ENCODE peak calls at places on chromosome 1, in five cellular contexts. U is neural progenitor cell, M is astrocyte, R is endothelial cell of umbilical vein, L is PC-3. C is an unnamed sample.

GRCh38 chr1:57922130-57922529 is 498.3 kb upstream of the DAB1 start:
- DNase-seq in M (no peak), U (no peak), R (no peak), L (no peak), C (no peak)

GRCh38 chr1:113545210-113545609 is 154.9 kb downstream of the MAGI3 start:
- DNase-seq in M (no peak), U (no peak), R (no peak), L (no peak), C (no peak)

GRCh38 chr1:22275626-22276395 is 132.9 kb upstream of the WNT4 start:
- DNase-seq in R (peak), U (peak), M (peak), L (peak), C (peak)

GRCh38 chr1:31755197-31755611 is 8.9 kb downstream of the ADGRB2 start:
- DNase-seq in M (no peak), U (no peak), L (no peak), R (no peak), C (no peak)

GRCh38 chr1:10915594-10915993 is 96.9 kb upstream of the TARDBP start:
- DNase-seq in L (no peak), R (no peak), U (no peak), M (no peak), C (no peak)

GRCh38 chr1:64878931-64879710 is 87.2 kb downstream of the JAK1 start:
- DNase-seq in M (peak), U (no peak), R (peak), L (no peak), C (no peak)

GRCh38 chr1:78047131-78047530 is 1.4 kb downstream of the GIPC2 start:
- DNase-seq in U (no peak), R (peak), M (no peak), L (no peak), C (no peak)

GRCh38 chr1:1922782-1923680 is 4.0 kb upstream of the TMEM52 start:
- DNase-seq in R (no peak), M (no peak), L (no peak), U (no peak), C (no peak)

GRCh38 chr1:246114369-246114768 is 392.7 kb downstream of the SMYD3 start:
- DNase-seq in R (no peak), L (no peak), U (no peak), M (no peak), C (no peak)

GRCh38 chr1:14390816-14391215 is 207.7 kb upstream of the KAZN start:
- DNase-seq in U (no peak), R (no peak), M (no peak), L (no peak), C (no peak)

GRCh38 chr1:243482237-243483022 is 226.6 kb downstream of the SDCCAG8 start:
- DNase-seq in R (no peak), U (peak), L (peak), M (peak), C (no peak)

GRCh38 chr1:202229376-202229775 is 35.8 kb downstream of the LGR6 start:
- DNase-seq in M (no peak), U (no peak), L (no peak), R (no peak), C (no peak)

GRCh38 chr1:9841460-9841859 is 17.7 kb upstream of the CLSTN1 start:
- DNase-seq in M (no peak), L (no peak), U (no peak), R (no peak), C (no peak)

GRCh38 chr1:243735457-243735856 is 114.6 kb downstream of the AKT3 start:
- DNase-seq in L (no peak), M (no peak), U (no peak), R (no peak), C (no peak)

GRCh38 chr1:152886090-152886489 is 8.0 kb downstream of the SMCP start:
- DNase-seq in R (no peak), U (no peak), M (peak), L (no peak), C (no peak)

GRCh38 chr1:207974146-207974545 is 63.2 kb upstream of the CD34 start:
- DNase-seq in L (no peak), R (no peak), U (no peak), M (no peak), C (no peak)

GRCh38 chr1:3170566-3171453 is 101.8 kb downstream of the PRDM16 start:
- DNase-seq in U (peak), R (no peak), L (no peak), M (peak), C (no peak)

GRCh38 chr1:237736372-237737029 is 154.2 kb downstream of the ZP4 start:
- DNase-seq in L (peak), M (no peak), U (peak), R (no peak), C (peak)

GRCh38 chr1:67645495-67646144 is 39.4 kb upstream of the GADD45A start:
- DNase-seq in M (no peak), L (peak), R (no peak), U (peak), C (no peak)

GRCh38 chr1:59574085-59574484 is 240.7 kb upstream of the HOOK1 start:
- DNase-seq in R (no peak), L (peak), M (peak), U (no peak), C (no peak)

GRCh38 chr1:214549604-214550338 is 1.6 kb downstream of the PTPN14 start:
- DNase-seq in U (peak), M (no peak), L (peak), R (peak), C (no peak)

GRCh38 chr1:17860812-17861211 is 105.7 kb downstream of the ACTL8 start:
- DNase-seq in U (no peak), R (no peak), L (no peak), M (no peak), C (no peak)

GRCh38 chr1:34779526-34779925 is 1.5 kb upstream of the GJB3 start:
- DNase-seq in R (no peak), L (peak), M (no peak), U (no peak), C (no peak)

GRCh38 chr1:151945725-151946365 is 36.5 kb upstream of the THEM4 start:
- DNase-seq in R (peak), M (peak), L (peak), U (peak), C (peak)

GRCh38 chr1:199742547-199742946 is 285.0 kb upstream of the NR5A2 start:
- DNase-seq in R (peak), M (peak), L (peak), U (no peak), C (no peak)

GRCh38 chr1:197546989-197547388 is 228.3 kb downstream of the DENND1B start:
- DNase-seq in M (no peak), R (no peak), U (no peak), L (no peak), C (no peak)

GRCh38 chr1:53430779-53431178 is 28.4 kb upstream of the DMRTB1 start:
- DNase-seq in U (peak), M (no peak), L (no peak), R (no peak), C (no peak)

GRCh38 chr1:86068126-86068805 is 88.3 kb downstream of the COL24A1 start:
- DNase-seq in M (peak), L (no peak), U (no peak), R (peak), C (no peak)

GRCh38 chr1:239387304-239388231 is 1.2 kb downstream of the CHRM3 start:
- DNase-seq in M (no peak), L (peak), U (peak), R (no peak), C (no peak)

GRCh38 chr1:110515041-110515440 is 3.9 kb downstream of the KCNA10 start:
- DNase-seq in R (no peak), L (no peak), U (no peak), M (no peak), C (no peak)

GRCh38 chr1:60835649-60836048 is 246.7 kb upstream of the NFIA start:
- DNase-seq in U (no peak), M (no peak), R (no peak), L (no peak), C (no peak)

GRCh38 chr1:232963366-232963765 is 13.0 kb downstream of the NTPCR start:
- DNase-seq in R (peak), U (no peak), M (peak), L (no peak), C (no peak)

GRCh38 chr1:151828931-151829330 is 2.7 kb downstream of the RORC start:
- DNase-seq in L (peak), U (peak), R (peak), M (peak), C (no peak)

GRCh38 chr1:244645414-244645813 is 7.5 kb upstream of the DESI2 start:
- DNase-seq in M (no peak), L (no peak), R (no peak), U (no peak), C (no peak)

GRCh38 chr1:219528633-219529032 is 84.3 kb downstream of the ZC3H11B start:
- DNase-seq in U (no peak), R (no peak), L (no peak), M (no peak), C (no peak)

GRCh38 chr1:90990779-90991178 is 31.1 kb downstream of the ZNF644 start:
- DNase-seq in R (no peak), L (no peak), M (no peak), U (no peak), C (no peak)

GRCh38 chr1:231557898-231558710 is 29.6 kb downstream of the TSNAX start:
- DNase-seq in L (peak), M (peak), U (no peak), R (peak), C (no peak)

GRCh38 chr1:228011721-228012311 is 5.0 kb downstream of the WNT3A start:
- DNase-seq in U (no peak), M (no peak), L (no peak), R (no peak), C (no peak)

GRCh38 chr1:226644541-226645176 is 94.4 kb downstream of the ITPKB start:
- DNase-seq in L (peak), R (no peak), U (no peak), M (peak), C (peak)

GRCh38 chr1:204703826-204704612 is 18.5 kb upstream of the LRRN2 start:
- DNase-seq in R (no peak), U (no peak), M (no peak), L (no peak), C (no peak)

GRCh38 chr1:159946242-159947187 is 1.1 kb upstream of the IGSF9 start:
- DNase-seq in M (no peak), U (no peak), L (no peak), R (no peak), C (no peak)
- H3K4me2 ChIP-seq in M (peak), U (peak), L (peak), R (no peak), C (no peak)

GRCh38 chr1:24201941-24202440 is 14.9 kb upstream of the IFNLR1 start:
- DNase-seq in L (peak), M (peak), U (peak), R (peak), C (peak)
- H3K4me2 ChIP-seq in L (peak), M (no peak), U (no peak), R (no peak), C (no peak)

DNA sequence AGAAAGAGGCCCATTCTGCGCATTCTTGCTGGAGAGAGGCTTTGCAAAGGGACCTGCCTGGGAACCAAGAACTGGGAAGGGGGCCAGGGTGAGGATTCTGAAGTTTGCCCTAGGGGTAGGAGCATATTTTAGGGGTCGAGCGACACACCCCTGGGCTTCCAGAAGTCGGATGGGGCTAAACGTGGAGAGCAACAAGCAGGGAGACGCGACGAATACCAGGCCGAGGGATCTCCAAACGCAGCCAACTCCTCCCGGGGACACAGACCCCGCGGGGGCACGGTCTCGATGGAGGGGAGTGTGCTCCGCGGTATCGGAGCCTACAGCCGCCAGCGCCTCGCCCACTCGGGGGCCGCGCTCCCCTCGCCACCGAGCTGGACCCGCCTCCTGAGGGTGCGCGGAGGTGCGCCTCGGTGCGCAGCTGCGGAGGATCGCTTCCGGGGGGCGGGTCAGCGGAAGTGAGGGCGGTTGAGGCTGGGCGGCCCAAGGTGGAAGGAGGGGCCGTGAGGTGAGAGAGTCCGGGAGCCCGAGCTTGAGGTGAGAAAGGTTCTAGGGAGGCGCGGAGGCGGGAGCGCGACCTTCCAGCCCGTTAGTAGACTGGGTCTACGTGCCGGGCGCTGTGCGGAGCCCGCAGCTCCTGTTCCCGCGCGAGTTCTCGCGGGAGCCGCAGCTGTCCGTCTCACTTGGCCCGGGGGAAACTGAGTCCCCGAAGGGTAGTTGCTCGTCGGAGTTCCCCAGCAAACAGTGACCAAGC is at the start of gene MTFR1L:
- DNase-seq in R (peak), M (peak), L (peak), U (peak), C (peak)
- H3K4me2 ChIP-seq in R (peak), M (peak), L (peak), U (peak), C (peak)

DNA sequence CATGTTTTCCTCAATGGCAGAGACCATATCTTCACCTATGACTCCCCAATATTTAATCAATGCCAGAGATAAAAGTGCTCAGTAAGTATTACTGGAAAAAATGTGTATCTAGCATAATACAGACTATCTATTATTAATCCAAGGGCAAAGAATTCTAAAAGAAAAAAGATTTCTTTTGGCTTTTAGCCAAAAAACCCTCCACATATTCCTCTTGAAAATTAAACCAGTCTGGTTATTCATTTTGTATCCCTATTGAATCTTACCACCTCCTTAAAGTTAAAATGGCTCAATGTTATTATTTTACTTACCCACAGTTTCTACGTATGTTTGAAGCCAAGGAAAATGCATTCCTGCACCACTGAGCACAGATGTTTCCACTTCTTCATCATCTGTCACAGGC is 1.6 kb downstream of the TAF1A start:
- DNase-seq in L (no peak), U (no peak), M (no peak), R (no peak), C (no peak)
- H3K4me2 ChIP-seq in L (peak), U (peak), M (peak), R (no peak), C (peak)

GRCh38 chr1:111615874-111616715 is 3.5 kb upstream of the RAP1A start:
- DNase-seq in U (no peak), L (no peak), R (no peak), M (no peak), C (peak)
- H3K4me2 ChIP-seq in U (no peak), L (no peak), R (no peak), M (no peak), C (peak)

DNA sequence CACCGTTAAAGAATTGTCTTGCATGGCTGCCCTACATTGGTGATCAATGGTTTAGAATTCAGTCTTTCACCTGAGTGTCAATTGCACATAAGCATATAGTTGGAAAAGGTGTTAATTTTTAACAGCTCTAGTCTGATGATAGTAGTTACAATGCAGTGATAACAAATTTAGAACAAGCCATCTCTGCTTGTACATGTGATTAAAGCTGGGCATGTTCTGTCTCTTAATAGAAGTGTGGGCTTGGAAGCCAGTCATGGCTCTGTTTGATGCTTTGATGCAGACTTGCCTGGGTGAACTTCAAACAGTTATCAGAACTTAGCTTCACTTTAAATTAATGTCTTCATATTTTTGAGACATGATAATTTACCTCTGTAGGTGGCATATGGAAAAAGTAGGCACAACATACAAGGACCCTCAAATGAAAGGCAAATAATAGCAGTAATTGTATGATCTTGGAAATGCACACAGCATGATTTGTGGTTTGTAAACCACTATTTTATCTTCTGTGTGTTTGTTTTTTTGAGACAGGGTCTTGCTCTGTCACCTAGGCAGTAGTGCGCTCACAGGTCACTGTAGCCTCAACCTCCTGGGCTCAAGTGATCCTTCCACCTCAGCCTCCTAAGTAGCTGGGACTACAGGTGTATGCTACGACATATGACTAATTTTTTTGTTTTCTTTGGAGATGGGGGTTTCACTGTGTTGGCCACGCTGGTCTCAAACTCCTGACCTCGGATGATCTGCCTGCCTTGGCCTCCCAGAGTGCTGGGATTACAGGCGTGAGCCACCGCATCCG is 3.8 kb downstream of the DDI2 start:
- DNase-seq in R (no peak), L (no peak), U (no peak), M (no peak), C (no peak)
- H3K4me2 ChIP-seq in R (peak), L (peak), U (no peak), M (peak), C (peak)

DNA sequence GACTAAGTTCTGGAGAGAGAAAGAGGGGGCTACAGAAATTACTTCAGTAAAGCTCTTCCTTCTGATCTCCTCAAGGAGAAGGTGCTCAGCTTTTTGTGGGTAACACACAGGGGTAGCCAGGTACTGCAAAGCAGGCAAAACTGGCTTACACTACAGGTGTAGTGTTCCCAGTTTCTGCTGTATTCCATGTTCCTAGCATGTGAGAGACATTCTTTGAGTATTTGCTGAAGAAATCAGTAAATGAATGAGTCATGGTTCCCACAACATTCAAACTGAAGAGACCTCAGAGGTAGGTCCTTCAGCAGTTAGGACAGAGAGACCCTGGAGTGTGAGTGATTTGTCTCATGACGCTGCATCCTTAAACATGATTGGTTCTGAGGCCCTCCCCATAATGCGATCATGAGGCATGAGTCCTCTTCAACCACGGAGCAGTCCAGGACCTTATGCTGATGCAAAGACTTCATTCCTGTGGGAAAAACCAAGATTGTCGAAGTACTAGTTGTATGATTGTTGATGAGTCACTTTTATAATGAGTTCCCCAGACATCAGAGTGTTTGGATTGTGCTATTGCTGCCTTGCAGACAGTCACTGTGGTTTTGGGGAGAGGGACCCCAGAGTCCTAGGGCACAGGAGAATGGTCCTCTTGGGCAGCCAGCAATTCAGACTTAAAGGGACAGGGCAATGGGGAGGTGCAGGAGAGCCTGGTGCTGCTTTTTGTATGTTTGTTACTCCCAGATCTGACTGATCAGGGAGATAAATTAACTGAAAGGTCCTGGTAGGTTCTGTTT is 2.7 kb upstream of the OR10J4 start:
- DNase-seq in U (no peak), M (peak), L (peak), R (peak), C (no peak)
- H3K4me2 ChIP-seq in U (no peak), M (peak), L (no peak), R (no peak), C (no peak)

DNA sequence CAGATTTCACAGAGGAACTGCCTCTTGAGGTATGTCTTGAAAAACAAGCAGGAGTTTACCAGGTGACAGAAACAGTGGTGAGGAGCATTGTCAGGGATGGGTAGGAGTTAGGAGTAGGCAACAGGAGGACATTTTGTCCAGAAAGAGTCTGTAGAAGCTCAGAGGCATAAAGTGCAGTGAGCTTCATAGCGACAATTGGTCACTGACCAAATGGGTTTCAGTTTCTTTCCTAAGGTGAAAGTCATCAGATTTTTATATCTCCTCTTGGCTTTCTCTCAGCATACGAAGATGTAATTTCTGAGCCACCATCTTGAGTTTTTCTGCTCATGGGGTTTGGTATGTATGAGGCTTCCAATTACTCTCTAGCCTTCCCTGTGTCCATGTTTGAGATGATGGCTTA is 29.3 kb upstream of the FASLG start:
- DNase-seq in U (no peak), R (no peak), L (no peak), M (no peak), C (no peak)
- H3K4me2 ChIP-seq in U (no peak), R (no peak), L (peak), M (no peak), C (no peak)

DNA sequence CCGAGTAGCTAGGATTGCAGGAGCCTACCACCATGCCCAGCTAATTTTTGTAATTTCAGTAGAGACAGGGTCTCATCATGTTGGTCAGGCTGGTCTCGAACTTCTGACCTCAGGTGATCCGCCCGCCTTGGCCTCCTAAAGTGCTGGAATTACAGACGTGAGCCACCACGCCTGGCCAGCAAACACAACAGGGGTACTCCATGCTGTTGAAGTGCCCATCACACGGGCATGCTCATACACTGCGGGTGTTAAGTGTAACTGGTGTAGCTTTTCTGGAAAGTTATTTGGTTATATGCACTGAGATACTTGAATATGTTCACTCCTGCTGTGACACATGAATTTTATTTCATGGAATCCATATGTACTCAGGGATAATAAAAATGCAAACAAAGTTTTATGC is 9.3 kb downstream of the SRSF4 start:
- DNase-seq in R (no peak), M (no peak), U (no peak), L (no peak), C (no peak)
- H3K4me2 ChIP-seq in R (no peak), M (no peak), U (no peak), L (no peak), C (no peak)

C was measured in Karpas-422.